ENCODE peak calls at places on chromosomes 11 and 22, in six cellular contexts. L is lower lobe of right lung, J is body of pancreas, O is cardiac muscle cell, T is IMR-90, G is fibroblast of lung. B is an unnamed sample.

GRCh38 chr22:26558246-26558895 is 31.6 kb downstream of the TPST2 start:
- DNase-seq in G (peak; percentile 53), T (peak; percentile 46), O (no peak), J (peak; percentile 64), L (no peak), B (no peak)

GRCh38 chr11:19201737-19202605 is at the start of gene CSRP3:
- DNase-seq in L (no peak), O (peak; percentile 86), J (no peak), G (peak; percentile 56), T (peak; percentile 31), B (peak; percentile 80)

GRCh38 chr11:17169876-17170275 is 37.9 kb downstream of the PIK3C2A start:
- DNase-seq in J (no peak), O (no peak), G (no peak), T (no peak), L (no peak), B (no peak)

GRCh38 chr11:1826552-1827094 is 8.2 kb upstream of the SYT8 start:
- DNase-seq in T (peak; percentile 59), L (peak; percentile 65), J (peak; percentile 59), O (no peak), G (peak; percentile 88), B (peak; percentile 22)

GRCh38 chr11:88016392-88017020 is 158.7 kb downstream of the RAB38 start:
- DNase-seq in O (peak; percentile 83), T (peak; percentile 84), G (peak; percentile 77), J (peak; percentile 81), L (no peak), B (peak; percentile 66)

GRCh38 chr22:46038516-46039430 is 61.8 kb upstream of the WNT7B start:
- DNase-seq in T (no peak), J (peak; percentile 27), L (peak; percentile 29), O (no peak), G (no peak), B (no peak)

GRCh38 chr11:1760351-1761109 is 3.2 kb downstream of the CTSD start:
- DNase-seq in L (peak; percentile 92), T (peak; percentile 52), G (peak; percentile 54), O (peak; percentile 25), J (peak; percentile 49), B (peak; percentile 89)

GRCh38 chr11:123653997-123654565 is 343 bp downstream of the SCN3B start:
- DNase-seq in T (peak; percentile 34), O (peak; percentile 85), J (peak; percentile 56), G (peak; percentile 60), L (peak; percentile 54), B (peak; percentile 51)

GRCh38 chr22:23192558-23192957 is 12.2 kb downstream of the BCR start:
- DNase-seq in J (no peak), G (no peak), O (no peak), L (no peak), T (no peak), B (no peak)

GRCh38 chr11:17498058-17498457 is 21.4 kb upstream of the ABCC8 start:
- DNase-seq in G (no peak), L (no peak), J (no peak), T (no peak), O (no peak), B (no peak)

GRCh38 chr11:134802116-134802515 is 390.1 kb upstream of the B3GAT1 start:
- DNase-seq in J (no peak), L (no peak), T (no peak), G (no peak), O (peak; percentile 65), B (no peak)

GRCh38 chr11:395866-396265 is 1.9 kb downstream of the PKP3 start:
- DNase-seq in L (no peak), O (no peak), T (no peak), J (no peak), G (no peak), B (no peak)

GRCh38 chr11:394858-395655 is 1.0 kb downstream of the PKP3 start:
- DNase-seq in L (no peak), J (no peak), T (no peak), G (no peak), O (no peak), B (no peak)

GRCh38 chr11:398826-399225 is 4.8 kb downstream of the PKP3 start:
- DNase-seq in L (no peak), O (no peak), J (no peak), T (no peak), G (no peak), B (no peak)

GRCh38 chr11:396511-396947 is 2.5 kb downstream of the PKP3 start:
- DNase-seq in T (no peak), G (peak; percentile 29), J (no peak), O (no peak), L (peak; percentile 47), B (no peak)

DNA sequence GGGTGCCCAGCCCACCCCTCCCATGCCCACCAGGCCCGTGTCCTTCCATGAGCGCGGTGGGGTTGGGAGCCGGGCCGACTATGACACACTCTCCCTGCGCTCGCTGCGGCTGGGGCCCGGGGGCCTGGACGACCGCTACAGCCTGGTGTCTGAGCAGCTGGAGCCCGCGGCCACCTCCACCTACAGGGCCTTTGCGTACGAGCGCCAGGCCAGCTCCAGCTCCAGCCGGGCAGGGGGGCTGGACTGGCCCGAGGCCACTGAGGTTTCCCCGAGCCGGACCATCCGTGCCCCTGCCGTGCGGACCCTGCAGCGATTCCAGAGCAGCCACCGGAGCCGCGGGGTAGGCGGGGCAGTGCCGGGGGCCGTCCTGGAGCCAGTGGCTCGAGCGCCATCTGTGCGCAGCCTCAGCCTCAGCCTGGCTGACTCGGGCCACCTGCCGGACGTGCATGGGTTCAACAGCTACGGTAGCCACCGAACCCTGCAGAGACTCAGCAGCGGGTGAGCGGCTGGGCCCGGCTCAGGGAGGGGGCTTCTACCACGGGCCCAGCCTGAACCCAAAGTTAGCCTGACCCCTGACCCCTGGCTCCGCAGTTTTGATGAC is 3.0 kb downstream of the PKP3 start:
- DNase-seq in G (peak; percentile 71), T (peak; percentile 36), J (no peak), L (peak; percentile 58), O (no peak), B (peak; percentile 62)
- TF ChIP-seq CTCF in G (peak; percentile 44), T (peak; percentile 54), J (no peak), L (peak; percentile 56), O (peak; percentile 62), B (peak; percentile 33)

GRCh38 chr22:27913162-27913741 is 5.8 kb downstream of the PITPNB start:
- DNase-seq in O (peak; percentile 83), J (no peak), T (peak; percentile 29), G (no peak), L (no peak), B (peak; percentile 41)
- H3K4me1 ChIP-seq in O (peaks cover 71% of the 10 kb centered on the region), J (peaks cover 50% of the 10 kb centered on the region), T (peaks cover 10% of the 10 kb centered on the region), G (peaks cover 11% of the 10 kb centered on the region), L (peaks cover 45% of the 10 kb centered on the region), B (peaks cover 76% of the 10 kb centered on the region)

GRCh38 chr22:22048318-22048942 is 65.8 kb upstream of the TOP3B start:
- DNase-seq in O (no peak), J (no peak), G (no peak), L (no peak), T (no peak), B (no peak)
- H3K27ac ChIP-seq in O (no peak overlapping the region), J (no peak overlapping the region), G (no peak overlapping the region), L (no peak overlapping the region), T (no peak overlapping the region), B (no peak overlapping the region)

GRCh38 chr22:30823015-30823370 is 128.3 kb downstream of the OSBP2 start:
- DNase-seq in G (no peak), O (peak; percentile 8), L (no peak), J (no peak), T (no peak), B (no peak)
- TF ChIP-seq CTCF in G (no peak), O (no peak), L (no peak), J (no peak), T (no peak), B (no peak)

DNA sequence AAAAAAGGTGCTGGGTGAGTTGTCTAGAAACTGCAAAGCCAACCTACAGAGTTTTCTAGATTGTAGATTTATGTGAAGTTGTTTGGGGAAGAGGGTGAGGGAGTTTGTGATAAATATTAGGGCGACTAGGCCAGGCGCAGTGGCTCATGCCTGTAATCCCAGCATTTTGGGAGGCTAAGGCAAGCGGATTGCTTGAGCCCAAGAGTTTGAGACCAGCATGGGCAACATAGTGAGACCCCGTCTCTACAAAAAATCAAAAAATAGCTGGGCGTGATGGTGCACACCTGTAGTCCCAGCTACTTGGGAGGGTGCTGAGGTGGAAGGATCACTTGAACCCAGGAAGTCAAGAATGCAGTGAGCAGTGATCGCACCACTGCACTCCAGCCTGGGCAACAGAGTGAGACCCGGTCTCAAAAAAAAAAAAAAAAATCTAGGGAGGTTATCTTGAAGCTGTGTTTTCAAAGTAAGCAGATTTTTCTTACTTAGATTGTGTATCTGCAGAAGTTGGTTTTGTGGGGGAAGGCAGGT is 844 bp downstream of the APOL6 start:
- DNase-seq in T (no peak), J (no peak), G (no peak), O (no peak), L (no peak), B (no peak)
- H3K4me1 ChIP-seq in T (peaks cover 10% of the 10 kb centered on the region), J (peaks cover 13% of the 10 kb centered on the region), G (peaks cover 14% of the 10 kb centered on the region), O (no peaks in the 10 kb centered on the region), L (peaks cover 38% of the 10 kb centered on the region), B (peaks cover 40% of the 10 kb centered on the region)

GRCh38 chr22:41415554-41415953 is 31.0 kb downstream of the TOB2 start:
- DNase-seq in L (no peak), O (no peak), T (no peak), J (no peak), G (no peak), B (no peak)

GRCh38 chr22:41417622-41418390 is 28.8 kb downstream of the TOB2 start:
- DNase-seq in T (no peak), J (peak; percentile 99), G (peak; percentile 11), O (no peak), L (peak; percentile 95), B (peak; percentile 88)

DNA sequence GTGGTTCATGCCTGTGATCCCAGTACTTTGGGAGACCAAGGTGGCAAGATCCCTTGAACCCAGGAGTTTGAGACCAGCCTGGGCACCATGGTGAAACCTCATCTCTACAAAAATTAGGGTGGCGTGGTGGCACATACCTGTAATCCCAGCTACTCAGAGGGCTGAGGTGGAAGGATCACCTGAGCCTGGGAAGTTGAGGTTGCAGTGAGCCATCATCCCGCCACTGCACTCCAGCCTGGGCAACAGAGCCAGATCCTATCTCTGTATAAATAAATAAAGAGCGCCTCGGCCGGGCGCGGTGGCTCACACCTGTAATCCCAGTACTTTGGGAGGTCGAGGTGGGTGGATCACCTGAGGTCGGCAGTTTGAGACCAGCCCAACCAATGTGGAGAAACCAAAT is 27.9 kb downstream of the TOB2 start:
- DNase-seq in J (no peak), O (no peak), T (no peak), L (no peak), G (no peak), B (no peak)
- H3K27ac ChIP-seq in J (peak overlapping the region; percentile 99), O (no peak overlapping the region), T (no peak overlapping the region), L (peak overlapping the region; percentile 75), G (no peak overlapping the region), B (peak overlapping the region; percentile 82)

B was measured in heart right ventricle.